ENCODE peak calls at places on chromosomes 13 and 19, in nine cellular contexts. One of them, this sample, is unnamed.
A peak's percentile ranks its signal among the peaks of the same experiment; 100 is the strongest.

GRCh38 chr13:37906880-37907279 is 37.3 kb upstream of the TRPC4 start:
- DNase-seq in heart right ventricle: no peak
- DNase-seq in GM23248: no peak
- DNase-seq in GM12878: no peak
- DNase-seq in CD8-positive, alpha-beta T cell: no peak
- DNase-seq in IMR-90: no peak
- DNase-seq in brain microvascular endothelial cell: no peak
- DNase-seq in OCI-LY7: no peak
- DNase-seq in CD4-positive, CD25-positive, alpha-beta regulatory T cell: no peak
- DNase-seq in this sample: no peak

GRCh38 chr13:39603424-39603947 is 493 bp upstream of the LHFPL6 start:
- DNase-seq in heart right ventricle: peak; percentile 16
- DNase-seq in CD8-positive, alpha-beta T cell: no peak
- DNase-seq in GM12878: no peak
- DNase-seq in OCI-LY7: no peak
- DNase-seq in CD4-positive, CD25-positive, alpha-beta regulatory T cell: no peak
- DNase-seq in brain microvascular endothelial cell: no peak
- DNase-seq in GM23248: peak; percentile 70
- DNase-seq in IMR-90: peak; percentile 24
- DNase-seq in this sample: no peak

GRCh38 chr13:32248789-32249188 is 66.4 kb downstream of the ZAR1L start:
- DNase-seq in OCI-LY7: no peak
- DNase-seq in CD4-positive, CD25-positive, alpha-beta regulatory T cell: no peak
- DNase-seq in heart right ventricle: no peak
- DNase-seq in GM23248: no peak
- DNase-seq in CD8-positive, alpha-beta T cell: no peak
- DNase-seq in brain microvascular endothelial cell: no peak
- DNase-seq in IMR-90: no peak
- DNase-seq in GM12878: peak; percentile 27
- DNase-seq in this sample: no peak

GRCh38 chr13:49828452-49828851 is 36.0 kb upstream of the KPNA3 start:
- DNase-seq in GM23248: no peak
- DNase-seq in CD4-positive, CD25-positive, alpha-beta regulatory T cell: peak; percentile 22
- DNase-seq in IMR-90: no peak
- DNase-seq in CD8-positive, alpha-beta T cell: no peak
- DNase-seq in GM12878: no peak
- DNase-seq in heart right ventricle: no peak
- DNase-seq in OCI-LY7: peak; percentile 32
- DNase-seq in brain microvascular endothelial cell: no peak
- DNase-seq in this sample: no peak

GRCh38 chr13:36789730-36790129 is 29.3 kb upstream of the RFXAP start:
- DNase-seq in GM12878: no peak
- DNase-seq in CD8-positive, alpha-beta T cell: no peak
- DNase-seq in heart right ventricle: no peak
- DNase-seq in IMR-90: no peak
- DNase-seq in OCI-LY7: no peak
- DNase-seq in CD4-positive, CD25-positive, alpha-beta regulatory T cell: no peak
- DNase-seq in brain microvascular endothelial cell: no peak
- DNase-seq in GM23248: no peak
- DNase-seq in this sample: no peak

GRCh38 chr13:73914119-73914518 is 220.1 kb downstream of the KLF12 start:
- DNase-seq in heart right ventricle: no peak
- DNase-seq in GM23248: peak; percentile 70
- DNase-seq in IMR-90: no peak
- DNase-seq in CD4-positive, CD25-positive, alpha-beta regulatory T cell: no peak
- DNase-seq in GM12878: no peak
- DNase-seq in OCI-LY7: peak; percentile 62
- DNase-seq in brain microvascular endothelial cell: peak; percentile 67
- DNase-seq in CD8-positive, alpha-beta T cell: no peak
- DNase-seq in this sample: no peak

GRCh38 chr13:40158218-40158617 is 502.8 kb downstream of the COG6 start:
- DNase-seq in CD8-positive, alpha-beta T cell: no peak
- DNase-seq in OCI-LY7: no peak
- DNase-seq in CD4-positive, CD25-positive, alpha-beta regulatory T cell: no peak
- DNase-seq in GM12878: no peak
- DNase-seq in heart right ventricle: no peak
- DNase-seq in GM23248: peak; percentile 46
- DNase-seq in IMR-90: no peak
- DNase-seq in brain microvascular endothelial cell: peak; percentile 45
- DNase-seq in this sample: no peak

GRCh38 chr13:95224064-95224463 is 77.2 kb downstream of the ABCC4 start:
- DNase-seq in brain microvascular endothelial cell: no peak
- DNase-seq in CD8-positive, alpha-beta T cell: no peak
- DNase-seq in GM23248: no peak
- DNase-seq in OCI-LY7: no peak
- DNase-seq in GM12878: no peak
- DNase-seq in heart right ventricle: no peak
- DNase-seq in IMR-90: no peak
- DNase-seq in CD4-positive, CD25-positive, alpha-beta regulatory T cell: no peak
- DNase-seq in this sample: no peak

GRCh38 chr13:27794921-27795717 is 2.8 kb downstream of the GSX1 start:
- DNase-seq in CD4-positive, CD25-positive, alpha-beta regulatory T cell: no peak
- DNase-seq in IMR-90: no peak
- DNase-seq in brain microvascular endothelial cell: no peak
- DNase-seq in CD8-positive, alpha-beta T cell: no peak
- DNase-seq in heart right ventricle: no peak
- DNase-seq in GM12878: no peak
- DNase-seq in OCI-LY7: no peak
- DNase-seq in GM23248: no peak
- DNase-seq in this sample: no peak

GRCh38 chr13:27794075-27794691 is 1.9 kb downstream of the GSX1 start:
- DNase-seq in CD4-positive, CD25-positive, alpha-beta regulatory T cell: no peak
- DNase-seq in CD8-positive, alpha-beta T cell: no peak
- DNase-seq in OCI-LY7: no peak
- DNase-seq in GM23248: no peak
- DNase-seq in GM12878: no peak
- DNase-seq in brain microvascular endothelial cell: no peak
- DNase-seq in heart right ventricle: no peak
- DNase-seq in IMR-90: no peak
- DNase-seq in this sample: no peak

GRCh38 chr13:27791901-27792392 is 336 bp upstream of the GSX1 start:
- DNase-seq in brain microvascular endothelial cell: no peak
- DNase-seq in IMR-90: no peak
- DNase-seq in GM12878: no peak
- DNase-seq in GM23248: no peak
- DNase-seq in OCI-LY7: no peak
- DNase-seq in CD4-positive, CD25-positive, alpha-beta regulatory T cell: no peak
- DNase-seq in CD8-positive, alpha-beta T cell: no peak
- DNase-seq in heart right ventricle: no peak
- DNase-seq in this sample: no peak

GRCh38 chr13:27792393-27793218 is at the start of gene GSX1:
- DNase-seq in brain microvascular endothelial cell: peak; percentile 51
- DNase-seq in OCI-LY7: no peak
- DNase-seq in heart right ventricle: peak; percentile 51
- DNase-seq in GM12878: no peak
- DNase-seq in GM23248: peak; percentile 86
- DNase-seq in CD8-positive, alpha-beta T cell: peak; percentile 7
- DNase-seq in CD4-positive, CD25-positive, alpha-beta regulatory T cell: peak; percentile 55
- DNase-seq in IMR-90: peak; percentile 63
- DNase-seq in this sample: peak; percentile 11

GRCh38 chr13:27793377-27794074 is 1.2 kb downstream of the GSX1 start:
- DNase-seq in GM23248: no peak
- DNase-seq in IMR-90: no peak
- DNase-seq in CD8-positive, alpha-beta T cell: no peak
- DNase-seq in OCI-LY7: no peak
- DNase-seq in GM12878: no peak
- DNase-seq in CD4-positive, CD25-positive, alpha-beta regulatory T cell: peak; percentile 17
- DNase-seq in heart right ventricle: no peak
- DNase-seq in brain microvascular endothelial cell: no peak
- DNase-seq in this sample: no peak
- H3K4me3 ChIP-seq in GM23248: no peak overlapping the region
- H3K4me3 ChIP-seq in IMR-90: no peak overlapping the region
- H3K4me3 ChIP-seq in CD8-positive, alpha-beta T cell: no peak overlapping the region
- H3K4me3 ChIP-seq in OCI-LY7: no peak overlapping the region
- H3K4me3 ChIP-seq in GM12878: no peak overlapping the region
- H3K4me3 ChIP-seq in CD4-positive, CD25-positive, alpha-beta regulatory T cell: no peak overlapping the region
- H3K4me3 ChIP-seq in heart right ventricle: no peak overlapping the region
- H3K4me3 ChIP-seq in brain microvascular endothelial cell: no peak overlapping the region
- H3K4me3 ChIP-seq in this sample: no peak overlapping the region

GRCh38 chr13:66222926-66223325 is 1007.2 kb downstream of the PCDH9 start:
- DNase-seq in CD4-positive, CD25-positive, alpha-beta regulatory T cell: no peak
- DNase-seq in IMR-90: no peak
- DNase-seq in OCI-LY7: peak; percentile 44
- DNase-seq in GM23248: no peak
- DNase-seq in CD8-positive, alpha-beta T cell: no peak
- DNase-seq in GM12878: no peak
- DNase-seq in heart right ventricle: no peak
- DNase-seq in brain microvascular endothelial cell: no peak
- DNase-seq in this sample: no peak

GRCh38 chr13:66222127-66222526 is 1008.0 kb downstream of the PCDH9 start:
- DNase-seq in CD4-positive, CD25-positive, alpha-beta regulatory T cell: no peak
- DNase-seq in OCI-LY7: no peak
- DNase-seq in CD8-positive, alpha-beta T cell: no peak
- DNase-seq in heart right ventricle: no peak
- DNase-seq in GM23248: no peak
- DNase-seq in brain microvascular endothelial cell: no peak
- DNase-seq in GM12878: no peak
- DNase-seq in IMR-90: no peak
- DNase-seq in this sample: no peak

GRCh38 chr13:66219493-66219892 is 1010.6 kb downstream of the PCDH9 start:
- DNase-seq in IMR-90: no peak
- DNase-seq in GM12878: no peak
- DNase-seq in OCI-LY7: no peak
- DNase-seq in heart right ventricle: no peak
- DNase-seq in GM23248: no peak
- DNase-seq in CD8-positive, alpha-beta T cell: no peak
- DNase-seq in CD4-positive, CD25-positive, alpha-beta regulatory T cell: no peak
- DNase-seq in brain microvascular endothelial cell: no peak
- DNase-seq in this sample: no peak

GRCh38 chr13:66224644-66225043 is 1005.5 kb downstream of the PCDH9 start:
- DNase-seq in GM12878: no peak
- DNase-seq in CD4-positive, CD25-positive, alpha-beta regulatory T cell: no peak
- DNase-seq in CD8-positive, alpha-beta T cell: no peak
- DNase-seq in brain microvascular endothelial cell: no peak
- DNase-seq in OCI-LY7: no peak
- DNase-seq in heart right ventricle: no peak
- DNase-seq in IMR-90: no peak
- DNase-seq in GM23248: no peak
- DNase-seq in this sample: no peak

GRCh38 chr13:66225071-66225470 is 1005.1 kb downstream of the PCDH9 start:
- DNase-seq in heart right ventricle: no peak
- DNase-seq in CD8-positive, alpha-beta T cell: no peak
- DNase-seq in IMR-90: no peak
- DNase-seq in OCI-LY7: no peak
- DNase-seq in GM12878: no peak
- DNase-seq in GM23248: no peak
- DNase-seq in brain microvascular endothelial cell: no peak
- DNase-seq in CD4-positive, CD25-positive, alpha-beta regulatory T cell: no peak
- DNase-seq in this sample: no peak
- H3K4me3 ChIP-seq in heart right ventricle: no peak overlapping the region
- H3K4me3 ChIP-seq in CD8-positive, alpha-beta T cell: no peak overlapping the region
- H3K4me3 ChIP-seq in IMR-90: no peak overlapping the region
- H3K4me3 ChIP-seq in OCI-LY7: no peak overlapping the region
- H3K4me3 ChIP-seq in GM12878: no peak overlapping the region
- H3K4me3 ChIP-seq in GM23248: no peak overlapping the region
- H3K4me3 ChIP-seq in brain microvascular endothelial cell: no peak overlapping the region
- H3K4me3 ChIP-seq in CD4-positive, CD25-positive, alpha-beta regulatory T cell: no peak overlapping the region
- H3K4me3 ChIP-seq in this sample: no peak overlapping the region

DNA sequence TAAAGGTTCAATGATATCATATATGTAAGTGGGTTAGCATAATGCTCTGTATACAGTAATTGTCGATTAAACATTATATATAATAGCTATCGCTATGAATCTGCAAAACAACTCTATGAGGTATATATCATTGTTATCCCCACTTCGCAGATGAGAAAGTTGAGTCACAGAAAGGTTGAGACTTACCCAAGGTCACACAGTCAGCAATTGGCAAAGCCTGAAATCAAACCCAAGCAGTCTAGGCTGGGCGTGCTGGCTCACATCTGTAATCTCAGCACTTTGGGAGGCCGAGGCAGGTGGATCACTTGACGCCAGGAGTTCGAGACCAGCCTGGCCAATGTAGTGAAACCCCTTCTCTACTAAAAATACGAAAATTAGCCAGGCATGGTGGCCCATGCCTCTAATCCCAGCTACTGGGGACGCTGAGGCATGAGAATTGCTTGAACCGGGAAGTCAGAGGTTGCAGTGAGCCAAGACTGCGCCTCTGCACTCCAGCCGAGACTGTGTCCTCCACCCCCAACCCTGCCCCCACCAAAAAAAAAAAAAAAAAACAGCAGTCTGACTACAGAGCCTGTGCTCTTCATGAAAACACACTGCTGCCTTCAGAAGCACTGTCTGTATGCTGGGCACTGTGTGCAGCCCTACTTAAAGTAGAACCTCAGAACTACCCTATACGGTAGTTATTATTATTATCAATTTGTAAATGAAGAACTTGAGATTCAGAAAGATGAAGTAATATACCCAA is 1.3 kb downstream of the HSPBP1 start:
- DNase-seq in CD4-positive, CD25-positive, alpha-beta regulatory T cell: no peak
- DNase-seq in OCI-LY7: peak; percentile 38
- DNase-seq in brain microvascular endothelial cell: no peak
- DNase-seq in GM12878: no peak
- DNase-seq in IMR-90: no peak
- DNase-seq in CD8-positive, alpha-beta T cell: no peak
- DNase-seq in heart right ventricle: no peak
- DNase-seq in GM23248: no peak
- DNase-seq in this sample: no peak
- H3K4me3 ChIP-seq in CD4-positive, CD25-positive, alpha-beta regulatory T cell: no peak overlapping the region
- H3K4me3 ChIP-seq in OCI-LY7: peak overlapping the region; percentile 95
- H3K4me3 ChIP-seq in brain microvascular endothelial cell: no peak overlapping the region
- H3K4me3 ChIP-seq in GM12878: no peak overlapping the region
- H3K4me3 ChIP-seq in IMR-90: no peak overlapping the region
- H3K4me3 ChIP-seq in CD8-positive, alpha-beta T cell: no peak overlapping the region
- H3K4me3 ChIP-seq in heart right ventricle: no peak overlapping the region
- H3K4me3 ChIP-seq in GM23248: peak overlapping the region; percentile 98
- H3K4me3 ChIP-seq in this sample: no peak overlapping the region

GRCh38 chr19:39508629-39509028 is 6.3 kb upstream of the SELENOV start:
- DNase-seq in OCI-LY7: no peak
- DNase-seq in CD4-positive, CD25-positive, alpha-beta regulatory T cell: no peak
- DNase-seq in IMR-90: no peak
- DNase-seq in GM23248: no peak
- DNase-seq in GM12878: no peak
- DNase-seq in heart right ventricle: no peak
- DNase-seq in CD8-positive, alpha-beta T cell: no peak
- DNase-seq in brain microvascular endothelial cell: no peak
- DNase-seq in this sample: no peak

GRCh38 chr19:39509233-39509632 is 5.7 kb upstream of the SELENOV start:
- DNase-seq in CD8-positive, alpha-beta T cell: no peak
- DNase-seq in CD4-positive, CD25-positive, alpha-beta regulatory T cell: no peak
- DNase-seq in brain microvascular endothelial cell: no peak
- DNase-seq in OCI-LY7: no peak
- DNase-seq in GM12878: no peak
- DNase-seq in GM23248: no peak
- DNase-seq in heart right ventricle: no peak
- DNase-seq in IMR-90: no peak
- DNase-seq in this sample: no peak

GRCh38 chr19:39506598-39506943 is 7.8 kb downstream of the DLL3 start:
- DNase-seq in IMR-90: no peak
- DNase-seq in brain microvascular endothelial cell: no peak
- DNase-seq in GM23248: no peak
- DNase-seq in CD8-positive, alpha-beta T cell: no peak
- DNase-seq in CD4-positive, CD25-positive, alpha-beta regulatory T cell: no peak
- DNase-seq in OCI-LY7: no peak
- DNase-seq in GM12878: no peak
- DNase-seq in heart right ventricle: no peak
- DNase-seq in this sample: no peak

GRCh38 chr19:39507715-39508364 is 7.1 kb upstream of the SELENOV start:
- DNase-seq in CD8-positive, alpha-beta T cell: no peak
- DNase-seq in brain microvascular endothelial cell: no peak
- DNase-seq in OCI-LY7: no peak
- DNase-seq in heart right ventricle: no peak
- DNase-seq in GM23248: no peak
- DNase-seq in CD4-positive, CD25-positive, alpha-beta regulatory T cell: no peak
- DNase-seq in GM12878: no peak
- DNase-seq in IMR-90: no peak
- DNase-seq in this sample: no peak

DNA sequence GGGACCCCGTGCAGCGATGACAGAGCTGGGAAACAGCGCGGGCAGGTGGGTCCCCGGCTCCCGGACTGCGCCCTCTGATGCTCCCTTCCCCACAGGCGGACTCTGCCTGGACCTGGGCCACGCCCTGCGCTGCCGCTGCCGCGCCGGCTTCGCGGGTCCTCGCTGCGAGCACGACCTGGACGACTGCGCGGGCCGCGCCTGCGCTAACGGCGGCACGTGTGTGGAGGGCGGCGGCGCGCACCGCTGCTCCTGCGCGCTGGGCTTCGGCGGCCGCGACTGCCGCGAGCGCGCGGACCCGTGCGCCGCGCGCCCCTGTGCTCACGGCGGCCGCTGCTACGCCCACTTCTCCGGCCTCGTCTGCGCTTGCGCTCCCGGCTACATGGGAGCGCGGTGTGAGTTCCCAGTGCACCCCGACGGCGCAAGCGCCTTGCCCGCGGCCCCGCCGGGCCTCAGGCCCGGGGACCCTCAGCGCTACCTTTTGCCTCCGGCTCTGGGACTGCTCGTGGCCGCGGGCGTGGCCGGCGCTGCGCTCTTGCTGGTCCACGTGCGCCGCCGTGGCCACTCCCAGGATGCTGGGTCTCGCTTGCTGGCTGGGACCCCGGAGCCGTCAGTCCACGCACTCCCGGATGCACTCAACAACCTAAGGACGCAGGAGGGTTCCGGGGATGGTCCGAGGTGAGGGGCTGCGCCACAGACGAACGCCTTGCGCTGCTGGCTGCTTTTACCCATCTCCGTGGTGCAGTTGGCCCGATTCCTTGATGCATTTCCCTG is 7.8 kb upstream of the SELENOV start:
- DNase-seq in CD4-positive, CD25-positive, alpha-beta regulatory T cell: peak; percentile 61
- DNase-seq in OCI-LY7: peak; percentile 30
- DNase-seq in IMR-90: peak; percentile 67
- DNase-seq in GM12878: no peak
- DNase-seq in GM23248: peak; percentile 79
- DNase-seq in CD8-positive, alpha-beta T cell: peak; percentile 12
- DNase-seq in brain microvascular endothelial cell: peak; percentile 41
- DNase-seq in heart right ventricle: no peak
- DNase-seq in this sample: no peak
- H3K4me3 ChIP-seq in CD4-positive, CD25-positive, alpha-beta regulatory T cell: no peak overlapping the region
- H3K4me3 ChIP-seq in OCI-LY7: peak overlapping the region; percentile 64
- H3K4me3 ChIP-seq in IMR-90: peak overlapping the region; percentile 65
- H3K4me3 ChIP-seq in GM12878: peak overlapping the region; percentile 64
- H3K4me3 ChIP-seq in GM23248: peak overlapping the region; percentile 74
- H3K4me3 ChIP-seq in CD8-positive, alpha-beta T cell: peak overlapping the region; percentile 62
- H3K4me3 ChIP-seq in brain microvascular endothelial cell: peak overlapping the region; percentile 59
- H3K4me3 ChIP-seq in heart right ventricle: peak overlapping the region; percentile 33
- H3K4me3 ChIP-seq in this sample: peak overlapping the region; percentile 49